ENCODE peak calls at places on chromosomes 12 and 14, in ten cellular contexts. Y is spleen, B is Panc1, D is breast epithelium, G is stomach, I is GM23338, L is HepG2, Q is H1, K is K562, C is prostate gland. R is an unnamed sample.
A peak's percentile ranks its signal among the peaks of the same experiment; 100 is the strongest.

GRCh38 chr14:62213516-62213915 is 451.3 kb downstream of the SNAPC1 start:
- DNase-seq in Y (no peak), B (no peak), D (no peak), G (no peak), I (no peak), L (no peak), Q (no peak), K (no peak), C (no peak), R (no peak)

GRCh38 chr14:69288001-69288771 is 28.2 kb downstream of the GALNT16 start:
- DNase-seq in Y (no peak), B (no peak), D (no peak), G (peak; percentile 33), I (peak; percentile 41), L (peak; percentile 23), Q (no peak), K (no peak), C (no peak), R (peak; percentile 89)

GRCh38 chr12:109863961-109864712 is 16.2 kb downstream of the GLTP start:
- DNase-seq in Y (no peak), B (no peak), D (no peak), G (peak; percentile 76), I (no peak), L (peak; percentile 97), Q (no peak), K (no peak), C (peak; percentile 85), R (no peak)

GRCh38 chr12:95859344-95859816 is 628 bp downstream of the SNRPF start:
- DNase-seq in Y (no peak), B (no peak), D (no peak), G (no peak), I (peak; percentile 65), L (peak; percentile 18), Q (no peak), K (peak; percentile 21), C (no peak), R (no peak)

GRCh38 chr14:99981806-99982205 is 83.4 kb upstream of the EVL start:
- DNase-seq in Y (no peak), B (no peak), D (no peak), G (no peak), I (peak; percentile 20), L (no peak), Q (no peak), K (no peak), C (no peak), R (no peak)

GRCh38 chr12:110165540-110166159 is 41.5 kb downstream of the IFT81 start:
- DNase-seq in Y (no peak), B (no peak), D (no peak), G (no peak), I (peak; percentile 81), L (peak; percentile 1), Q (no peak), K (no peak), C (no peak), R (no peak)

GRCh38 chr14:94888108-94888507 is 118.2 kb upstream of the GSC start:
- DNase-seq in Y (peak; percentile 50), B (no peak), D (no peak), G (peak; percentile 60), I (no peak), L (no peak), Q (no peak), K (no peak), C (no peak), R (no peak)

GRCh38 chr14:92225731-92226130 is 97.2 kb upstream of the SLC24A4 start:
- DNase-seq in Y (no peak), B (no peak), D (no peak), G (no peak), I (no peak), L (no peak), Q (no peak), K (no peak), C (no peak), R (no peak)

GRCh38 chr12:32860182-32860581 is 36.4 kb downstream of the PKP2 start:
- DNase-seq in Y (no peak), B (no peak), D (no peak), G (no peak), I (no peak), L (no peak), Q (no peak), K (no peak), C (no peak), R (no peak)

GRCh38 chr14:76904740-76905569 is 78.7 kb downstream of the LRRC74A start:
- DNase-seq in Y (peak; percentile 91), B (peak; percentile 91), D (peak; percentile 78), G (peak; percentile 56), I (no peak), L (peak; percentile 10), Q (no peak), K (no peak), C (peak; percentile 69), R (peak; percentile 89)

GRCh38 chr14:104306450-104307040 is 168.2 kb downstream of the KIF26A start:
- DNase-seq in Y (peak; percentile 60), B (no peak), D (no peak), G (no peak), I (no peak), L (no peak), Q (no peak), K (no peak), C (no peak), R (peak; percentile 49)

GRCh38 chr14:104311358-104311757 is 173.0 kb downstream of the KIF26A start:
- DNase-seq in Y (peak; percentile 5), B (no peak), D (no peak), G (no peak), I (no peak), L (no peak), Q (no peak), K (no peak), C (no peak), R (peak; percentile 28)

GRCh38 chr14:104307627-104308401 is 169.4 kb downstream of the KIF26A start:
- DNase-seq in Y (peak; percentile 54), B (no peak), D (no peak), G (no peak), I (no peak), L (no peak), Q (no peak), K (no peak), C (no peak), R (peak; percentile 45)

GRCh38 chr14:104307246-104307626 is 168.8 kb downstream of the KIF26A start:
- DNase-seq in Y (no peak), B (no peak), D (no peak), G (no peak), I (no peak), L (no peak), Q (no peak), K (no peak), C (no peak), R (peak; percentile 38)

DNA sequence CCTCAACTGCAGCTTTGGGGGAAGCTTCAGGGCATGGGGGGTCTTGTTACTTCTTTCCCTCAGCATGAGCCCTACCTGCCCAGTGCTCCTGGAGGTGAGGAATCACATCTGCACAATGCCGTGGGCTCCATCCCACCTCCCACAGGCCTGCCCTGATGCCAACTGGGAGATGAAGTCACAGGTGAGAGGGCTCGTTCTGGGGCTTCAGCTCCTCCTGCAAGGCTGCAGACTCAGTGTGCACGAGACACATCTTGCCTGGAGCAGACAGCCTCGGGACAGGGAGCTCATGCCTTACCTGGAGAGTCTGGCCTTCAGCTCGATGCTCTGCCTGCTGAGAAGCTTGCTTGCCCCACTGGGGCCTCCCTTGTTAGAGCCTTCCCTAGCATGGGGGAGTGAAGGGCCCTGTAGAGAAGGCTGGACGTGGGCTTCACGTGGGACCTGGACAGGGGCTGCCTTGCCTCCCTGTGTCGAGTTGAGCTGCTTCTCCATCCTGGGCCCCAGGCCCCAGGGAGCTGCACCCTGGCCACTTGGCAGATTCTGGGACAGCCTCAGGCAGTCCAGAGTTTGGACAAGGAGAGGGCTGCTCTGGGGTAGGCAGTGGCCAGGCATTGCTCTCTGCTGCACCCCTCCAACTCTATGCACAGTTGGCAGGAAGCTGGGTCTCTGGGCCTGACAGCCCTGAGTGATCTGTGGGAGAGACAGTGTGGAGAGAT is 171.4 kb downstream of the KIF26A start:
- DNase-seq in Y (peak; percentile 44), B (no peak), D (no peak), G (no peak), I (no peak), L (no peak), Q (no peak), K (no peak), C (no peak), R (peak; percentile 40)
- TF ChIP-seq CTCF in Y (no peak), B (no peak), D (no peak), G (no peak), I (no peak), L (no peak), Q (no peak), K (no peak), C (no peak), R (no peak)

GRCh38 chr12:6541371-6542165 is 7.3 kb downstream of the GAPDH start:
- DNase-seq in Y (no peak), B (no peak), D (no peak), G (no peak), I (no peak), L (no peak), Q (no peak), K (no peak), C (no peak), R (peak; percentile 63)

GRCh38 chr12:6542209-6543009 is 8.1 kb downstream of the GAPDH start:
- DNase-seq in Y (no peak), B (no peak), D (no peak), G (no peak), I (no peak), L (peak; percentile 94), Q (no peak), K (no peak), C (no peak), R (peak; percentile 63)

GRCh38 chr12:6538420-6539275 is 4.3 kb downstream of the GAPDH start:
- DNase-seq in Y (no peak), B (no peak), D (no peak), G (no peak), I (peak; percentile 49), L (peak; percentile 6), Q (no peak), K (no peak), C (no peak), R (peak; percentile 56)

GRCh38 chr12:6539276-6540134 is 5.2 kb downstream of the GAPDH start:
- DNase-seq in Y (no peak), B (no peak), D (no peak), G (no peak), I (peak; percentile 17), L (no peak), Q (no peak), K (no peak), C (no peak), R (peak; percentile 68)

GRCh38 chr12:6540181-6540877 is 6.0 kb downstream of the GAPDH start:
- DNase-seq in Y (peak; percentile 92), B (no peak), D (peak; percentile 79), G (peak; percentile 78), I (peak; percentile 95), L (no peak), Q (no peak), K (peak; percentile 60), C (peak; percentile 90), R (peak; percentile 94)
- TF ChIP-seq POLR2AphosphoS5 in Y (peak; percentile 76), B (no peak), D (peak; percentile 64), G (peak; percentile 53), I (no peak), L (no peak), Q (no peak), K (no peak), C (peak; percentile 88), R (peak; percentile 61)

GRCh38 chr12:57241556-57242310 is 9.3 kb downstream of the STAC3 start:
- DNase-seq in Y (peak; percentile 76), B (no peak), D (no peak), G (no peak), I (peak; percentile 20), L (no peak), Q (no peak), K (no peak), C (no peak), R (peak; percentile 65)
- H3K27me3 ChIP-seq in Y (peaks cover 77% of the 10 kb centered on the region), B (peaks cover 2% of the 10 kb centered on the region), D (peaks cover 35% of the 10 kb centered on the region), G (peaks cover 66% of the 10 kb centered on the region), I (peaks cover 74% of the 10 kb centered on the region), L (peaks cover 19% of the 10 kb centered on the region), Q (peaks cover 52% of the 10 kb centered on the region), K (peaks cover 23% of the 10 kb centered on the region), C (no peaks in the 10 kb centered on the region), R (peaks cover 85% of the 10 kb centered on the region)

GRCh38 chr12:50222275-50222783 is 55.2 kb upstream of the CERS5 start:
- DNase-seq in Y (no peak), B (peak; percentile 87), D (no peak), G (peak; percentile 33), I (peak; percentile 80), L (no peak), Q (no peak), K (peak; percentile 55), C (peak; percentile 57), R (peak; percentile 90)
- TF ChIP-seq CTCF in Y (peak; percentile 20), B (no peak), D (peak; percentile 29), G (peak; percentile 21), I (no peak), L (no peak), Q (no peak), K (no peak), C (peak; percentile 4), R (no peak)

R was measured in sigmoid colon.